ENCODE peak calls at places on chromosomes 16 and 17, in seven cellular contexts. R, Y, N, X, I, L and S are unnamed samples.

GRCh38 chr17:36209575-36209974 is 1.3 kb upstream of the CCL4L2 start:
- DNase-seq in X (no peak), N (no peak), Y (no peak), I (no peak), L (no peak), R (no peak), S (no peak)

GRCh38 chr16:28863929-28864886 is 565 bp downstream of the SH2B1 start:
- DNase-seq in I (peak; percentile 19), X (no peak), L (no peak), N (peak; percentile 60), R (no peak), Y (no peak), S (no peak)

GRCh38 chr16:5315914-5316313 is 218.3 kb upstream of the EEF2KMT start:
- DNase-seq in R (no peak), I (no peak), N (no peak), L (no peak), Y (no peak), X (no peak), S (no peak)

GRCh38 chr16:74874912-74875311 is 100.3 kb upstream of the FA2H start:
- DNase-seq in L (no peak), I (no peak), R (no peak), X (no peak), Y (no peak), N (no peak), S (no peak)

GRCh38 chr17:80948961-80949450 is 42.6 kb upstream of the CHMP6 start:
- DNase-seq in X (no peak), R (no peak), L (peak; percentile 3), Y (no peak), N (peak; percentile 51), I (no peak), S (no peak)

GRCh38 chr17:38556234-38556633 is 49.5 kb downstream of the SRCIN1 start:
- DNase-seq in R (no peak), L (no peak), Y (no peak), I (no peak), N (no peak), X (no peak), S (no peak)

GRCh38 chr16:9980981-9981380 is 201.2 kb downstream of the GRIN2A start:
- DNase-seq in L (no peak), I (no peak), N (no peak), R (no peak), Y (no peak), X (no peak), S (no peak)

GRCh38 chr17:15263206-15263579 is 1.9 kb downstream of the PMP22 start:
- DNase-seq in R (no peak), X (no peak), L (no peak), Y (no peak), N (peak; percentile 72), I (no peak), S (no peak)

GRCh38 chr17:64683791-64684190 is 21.7 kb upstream of the SMURF2 start:
- DNase-seq in I (no peak), X (no peak), R (no peak), L (no peak), N (no peak), Y (no peak), S (no peak)

GRCh38 chr17:63399316-63399715 is 46.8 kb downstream of the CYB561 start:
- DNase-seq in Y (no peak), X (no peak), R (no peak), L (no peak), I (no peak), N (peak; percentile 50), S (no peak)

GRCh38 chr16:55155815-55156214 is 168.2 kb upstream of the IRX6 start:
- DNase-seq in Y (no peak), I (no peak), L (no peak), N (no peak), X (no peak), R (no peak), S (no peak)

GRCh38 chr17:78128616-78129384 is at the start of gene TMC6:
- DNase-seq in I (peak; percentile 68), Y (peak; percentile 31), L (peak; percentile 87), R (peak; percentile 69), X (peak; percentile 16), N (peak; percentile 93), S (peak; percentile 75)

GRCh38 chr17:61583242-61583641 is 7.8 kb downstream of the NACA2 start:
- DNase-seq in R (no peak), L (no peak), I (no peak), X (no peak), N (peak; percentile 79), Y (no peak), S (no peak)

GRCh38 chr16:20763461-20764232 is at the start of gene ACSM3:
- DNase-seq in I (peak; percentile 65), R (peak; percentile 52), Y (no peak), L (peak; percentile 77), X (no peak), N (peak; percentile 13), S (peak; percentile 56)

GRCh38 chr16:56980792-56981724 is 8.3 kb upstream of the NLRC5 start:
- DNase-seq in R (no peak), L (no peak), X (no peak), Y (no peak), N (no peak), I (no peak), S (no peak)

GRCh38 chr17:8362651-8363332 is 13.7 kb downstream of the KRABD2 start:
- DNase-seq in L (no peak), N (no peak), Y (no peak), X (no peak), I (no peak), R (no peak), S (no peak)

GRCh38 chr17:16929281-16929680 is 42.6 kb downstream of the TNFRSF13B start:
- DNase-seq in X (no peak), N (no peak), I (no peak), Y (no peak), R (no peak), L (no peak), S (no peak)

GRCh38 chr16:27406729-27407128 is 4.8 kb downstream of the IL21R start:
- DNase-seq in R (peak; percentile 45), N (no peak), I (no peak), Y (no peak), L (no peak), X (no peak), S (peak; percentile 53)

GRCh38 chr17:357634-358033 is 5.0 kb upstream of the RPH3AL start:
- DNase-seq in Y (no peak), N (no peak), X (no peak), I (no peak), R (no peak), L (no peak), S (no peak)

GRCh38 chr17:82797061-82797460 is 42.8 kb downstream of the ZNF750 start:
- DNase-seq in Y (no peak), R (no peak), I (no peak), X (peak; percentile 9), L (no peak), N (no peak), S (no peak)

GRCh38 chr17:78000351-78000750 is 41.8 kb downstream of the TNRC6C start:
- DNase-seq in X (no peak), Y (no peak), L (no peak), I (no peak), R (no peak), N (peak; percentile 54), S (no peak)

GRCh38 chr16:4601317-4602186 is 13.1 kb downstream of the UBALD1 start:
- DNase-seq in L (no peak), N (peak; percentile 36), Y (no peak), X (no peak), I (no peak), R (no peak), S (no peak)

GRCh38 chr17:62827722-62828498 is 19.8 kb upstream of the MARCHF10 start:
- DNase-seq in Y (no peak), R (no peak), I (no peak), N (peak; percentile 65), X (no peak), L (no peak), S (no peak)

GRCh38 chr17:39949028-39949427 is 13.8 kb upstream of the GSDMA start:
- DNase-seq in N (no peak), X (no peak), L (no peak), I (no peak), Y (no peak), R (no peak), S (no peak)

GRCh38 chr17:80663783-80664206 is 119.2 kb downstream of the RPTOR start:
- DNase-seq in N (no peak), I (peak; percentile 43), Y (no peak), R (peak; percentile 43), X (peak; percentile 71), L (no peak), S (peak; percentile 51)

GRCh38 chr17:42577140-42577531 is 393 bp downstream of the PSMC3IP start:
- DNase-seq in R (peak; percentile 21), L (no peak), I (no peak), Y (no peak), X (no peak), N (no peak), S (no peak)

GRCh38 chr16:50547340-50547865 is 793 bp upstream of the NKD1 start:
- DNase-seq in R (peak; percentile 58), I (peak; percentile 75), N (peak; percentile 82), Y (peak; percentile 45), L (peak; percentile 93), X (no peak), S (peak; percentile 69)

GRCh38 chr17:48045270-48046001 is 2.7 kb upstream of the NFE2L1 start:
- DNase-seq in X (peak; percentile 22), N (no peak), R (no peak), Y (no peak), L (no peak), I (no peak), S (no peak)

GRCh38 chr17:57518587-57519118 is 226.4 kb downstream of the CCDC182 start:
- DNase-seq in X (peak; percentile 82), Y (no peak), R (no peak), I (no peak), L (no peak), N (peak; percentile 74), S (no peak)

GRCh38 chr16:4382795-4383357 is 11.2 kb downstream of the VASN start:
- DNase-seq in X (no peak), I (no peak), R (no peak), L (no peak), Y (no peak), N (no peak), S (no peak)

GRCh38 chr17:17947309-17947708 is 24.9 kb downstream of the TOM1L2 start:
- DNase-seq in I (no peak), N (no peak), X (no peak), Y (no peak), L (no peak), R (no peak), S (no peak)

GRCh38 chr16:2090819-2091721 is 43.3 kb downstream of the TSC2 start:
- DNase-seq in N (peak; percentile 75), L (no peak), R (peak; percentile 20), Y (peak; percentile 72), X (peak; percentile 77), I (no peak), S (peak; percentile 17)

GRCh38 chr17:3576970-3577369 is 19.4 kb upstream of the TRPV3 start:
- DNase-seq in Y (no peak), L (peak; percentile 30), I (no peak), R (no peak), N (no peak), X (no peak), S (no peak)

GRCh38 chr16:16778322-16778721 is 399.4 kb downstream of the NPIPA7 start:
- DNase-seq in N (no peak), R (no peak), Y (no peak), L (no peak), X (no peak), I (no peak), S (no peak)

GRCh38 chr16:30121741-30122620 is 1.0 kb downstream of the MAPK3 start:
- DNase-seq in L (no peak), R (no peak), N (peak; percentile 43), Y (no peak), I (no peak), X (no peak), S (no peak)

GRCh38 chr16:68345958-68346635 is 35.3 kb downstream of the PRMT7 start:
- DNase-seq in R (no peak), X (no peak), L (no peak), Y (no peak), N (peak; percentile 33), I (no peak), S (no peak)